ENCODE peak calls at places on chromosomes 6 and 20, in four cellular contexts. L, Z, K and H are unnamed samples.

GRCh38 chr20:17024513-17025105 is 202.2 kb upstream of the PCSK2 start:
- DNase-seq in L (no peak), Z (peak; percentile 84), K (no peak), H (peak; percentile 20)

GRCh38 chr6:19837511-19838441 is 606 bp downstream of the ID4 start:
- DNase-seq in L (peak; percentile 31), Z (peak; percentile 21), K (no peak), H (peak; percentile 51)

GRCh38 chr6:143741480-143741879 is 63.7 kb downstream of the PHACTR2 start:
- DNase-seq in L (no peak), Z (no peak), K (no peak), H (no peak)

GRCh38 chr6:4459032-4459431 is 317.2 kb upstream of the CDYL start:
- DNase-seq in L (no peak), Z (peak; percentile 35), K (peak; percentile 27), H (no peak)

GRCh38 chr20:57501461-57502330 is 23.2 kb downstream of the CTCFL start:
- DNase-seq in L (no peak), Z (no peak), K (no peak), H (no peak)

GRCh38 chr20:17460119-17460518 is 71.1 kb downstream of the BFSP1 start:
- DNase-seq in L (no peak), Z (no peak), K (peak; percentile 7), H (no peak)

GRCh38 chr20:41509801-41510200 is 108.4 kb downstream of the CHD6 start:
- DNase-seq in L (no peak), Z (peak; percentile 72), K (no peak), H (no peak)

GRCh38 chr6:117483004-117483644 is 650 bp downstream of the DCBLD1 start:
- DNase-seq in L (peak; percentile 66), Z (peak; percentile 74), K (peak; percentile 63), H (peak; percentile 69)

GRCh38 chr6:118896339-118897136 is 2.6 kb downstream of the ASF1A start:
- DNase-seq in L (peak; percentile 27), Z (peak; percentile 78), K (peak; percentile 74), H (no peak)

GRCh38 chr6:91786474-91787184 is 1199.8 kb upstream of the MAP3K7 start:
- DNase-seq in L (no peak), Z (no peak), K (no peak), H (peak; percentile 11)

GRCh38 chr6:91782789-91783188 is 1195.9 kb upstream of the MAP3K7 start:
- DNase-seq in L (no peak), Z (no peak), K (no peak), H (no peak)

DNA sequence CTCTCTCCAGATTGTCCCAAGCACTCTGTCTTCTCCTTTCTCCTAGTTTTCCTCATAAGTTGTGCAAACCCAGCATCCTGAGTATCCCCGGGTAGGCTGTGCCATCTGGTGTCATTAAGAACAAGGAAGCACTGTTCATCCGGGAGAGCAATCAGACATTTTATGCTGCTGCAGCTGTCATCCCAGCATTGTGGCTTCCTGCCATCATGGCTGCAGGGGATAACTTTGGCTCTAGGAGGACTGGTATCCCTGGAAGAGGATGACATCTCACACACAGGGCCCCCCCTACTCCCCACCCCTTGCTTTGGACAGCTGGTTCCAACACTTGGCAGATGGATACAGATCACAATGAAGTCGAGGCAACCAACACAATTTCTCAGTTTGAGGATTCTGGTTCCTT is 1195.1 kb upstream of the MAP3K7 start:
- DNase-seq in L (no peak), Z (no peak), K (no peak), H (no peak)
- TF ChIP-seq ELF4 in L (no peak), Z (no peak), K (no peak), H (no peak)

GRCh38 chr6:62284725-62285124 is 1.3 kb downstream of the KHDRBS2 start:
- DNase-seq in L (no peak), Z (no peak), K (no peak), H (no peak)

GRCh38 chr6:62286470-62286843 is 432 bp upstream of the KHDRBS2 start:
- DNase-seq in L (no peak), Z (no peak), K (no peak), H (peak; percentile 9)

GRCh38 chr6:62283359-62283758 is 2.7 kb downstream of the KHDRBS2 start:
- DNase-seq in L (no peak), Z (no peak), K (no peak), H (no peak)

GRCh38 chr6:62285612-62286469 is at the start of gene KHDRBS2:
- DNase-seq in L (no peak), Z (peak; percentile 3), K (no peak), H (peak; percentile 67)

DNA sequence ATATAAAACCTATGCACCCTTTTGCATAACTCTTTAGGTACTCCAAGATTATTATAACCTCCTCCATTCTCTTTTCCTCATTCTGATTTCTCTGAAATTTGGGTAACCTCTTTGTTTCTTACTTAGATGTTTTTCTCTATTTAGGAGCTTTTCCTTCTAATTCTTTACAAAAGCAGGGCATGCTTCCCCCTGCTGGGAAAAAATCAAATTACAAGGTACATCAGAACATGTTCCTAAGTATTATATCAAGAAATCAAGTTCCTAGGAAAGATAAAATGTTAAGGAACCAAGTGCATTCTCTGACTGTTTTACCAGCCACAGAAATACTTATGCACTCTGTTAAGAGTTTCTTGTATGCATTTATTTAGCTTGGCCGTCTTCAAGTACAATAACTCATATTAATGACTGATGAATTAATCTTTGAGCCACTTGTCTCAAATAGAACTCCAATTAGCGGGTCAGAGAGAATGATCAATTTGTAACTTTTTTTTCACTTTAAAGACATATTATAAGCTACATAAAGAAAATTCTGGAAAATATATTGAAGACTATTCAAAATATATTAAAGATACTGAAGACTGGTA is 2.1 kb downstream of the KHDRBS2 start:
- DNase-seq in L (no peak), Z (peak; percentile 50), K (peak; percentile 14), H (no peak)
- TF ChIP-seq ELF4 in L (no peak), Z (no peak), K (no peak), H (no peak)

DNA sequence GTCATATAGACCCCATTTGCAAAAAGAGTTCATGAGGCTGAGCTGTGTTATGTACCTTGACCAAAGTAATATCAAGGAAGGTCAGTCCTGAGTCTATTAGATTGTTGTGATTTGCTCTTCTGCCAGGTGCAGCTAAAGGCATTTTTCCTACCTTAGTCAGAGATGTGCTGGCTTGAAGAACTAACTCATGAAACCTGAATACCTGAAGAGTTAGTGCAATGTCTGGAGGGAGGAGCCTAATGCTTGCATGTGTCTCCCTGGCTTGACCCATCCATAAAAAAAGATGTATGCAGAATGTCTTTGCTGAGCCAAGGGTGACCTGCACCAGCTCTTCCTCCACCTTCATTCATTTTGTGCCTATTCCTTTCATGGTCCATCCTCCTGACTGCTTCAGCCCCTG is 742.0 kb downstream of the KIF16B start:
- DNase-seq in L (no peak), Z (no peak), K (no peak), H (no peak)
- TF ChIP-seq ELF4 in L (no peak), Z (no peak), K (no peak), H (no peak)

DNA sequence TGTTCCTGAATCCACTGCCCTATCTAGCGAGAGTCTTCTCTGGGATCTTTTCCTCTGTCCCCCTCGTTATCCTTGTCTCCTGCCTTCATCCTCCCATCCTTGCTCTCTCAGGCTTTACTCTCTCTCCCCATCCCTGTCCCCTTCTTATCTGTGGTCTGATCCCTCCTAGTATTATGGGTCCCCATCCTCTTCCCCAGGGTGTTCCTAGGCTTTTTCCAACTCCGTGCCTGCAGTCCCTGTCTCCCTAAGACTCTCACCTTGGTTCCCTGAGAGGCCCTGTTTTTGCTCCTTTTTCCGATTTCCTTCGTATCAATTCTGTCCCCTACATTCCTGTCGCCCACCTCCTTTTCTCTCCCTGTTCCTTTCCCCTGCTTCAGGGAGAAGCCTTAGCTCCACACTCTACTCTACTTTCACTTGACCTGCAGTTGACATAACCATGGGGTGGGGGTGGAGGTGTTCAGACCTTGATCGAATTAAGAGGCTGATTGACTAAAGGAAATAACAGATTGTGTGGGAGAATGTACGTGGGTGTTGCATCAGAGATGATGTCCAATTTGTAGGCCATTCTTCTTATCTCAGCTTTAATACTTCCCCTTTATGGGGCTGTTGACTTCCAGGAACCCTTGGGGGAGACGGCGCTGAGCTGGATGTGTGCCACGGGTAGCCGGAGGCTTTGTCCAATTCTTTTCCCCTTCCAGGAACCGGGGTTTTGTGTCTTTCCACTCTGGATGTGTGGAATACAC is 905 bp downstream of the PPARD start:
- DNase-seq in L (no peak), Z (no peak), K (peak; percentile 84), H (no peak)
- TF ChIP-seq ELF4 in L (no peak), Z (no peak), K (peak; percentile 53), H (no peak)

GRCh38 chr6:100228437-100229424 is 234.7 kb upstream of the MCHR2 start:
- DNase-seq in L (peak; percentile 76), Z (peak; percentile 54), K (peak; percentile 93), H (peak; percentile 81)
- TF ChIP-seq ELF4 in L (no peak), Z (no peak), K (no peak), H (no peak)